ENCODE peak calls at places on chromosomes 2 and 18, in eight cellular contexts. S is MCF 10A, J is colonic mucosa, X is fibroblast of lung, H is mammary epithelial cell, A is tibial nerve, C is left ventricle myocardium inferior, P is GM13977. K is an unnamed sample.
A peak's percentile ranks its signal among the peaks of the same experiment; 100 is the strongest.

GRCh38 chr2:238728322-238729260 is 119.3 kb upstream of the TWIST2 start:
- DNase-seq in S (peak; percentile 68), J (no peak), X (peak; percentile 89), H (peak; percentile 39), A (no peak), C (no peak), P (no peak), K (no peak)

GRCh38 chr2:238182362-238182761 is 21.1 kb downstream of the ILKAP start:
- DNase-seq in S (no peak), J (no peak), X (no peak), H (no peak), A (no peak), C (no peak), P (no peak), K (no peak)

GRCh38 chr18:41967680-41968079 is 12.6 kb downstream of the PIK3C3 start:
- DNase-seq in S (no peak), J (no peak), X (no peak), H (no peak), A (no peak), C (no peak), P (no peak), K (no peak)

GRCh38 chr2:41872646-41873045 is 175.2 kb upstream of the PKDCC start:
- DNase-seq in S (no peak), J (no peak), X (peak; percentile 75), H (no peak), A (no peak), C (no peak), P (no peak), K (no peak)

GRCh38 chr2:218202266-218202665 is 14.7 kb upstream of the ARPC2 start:
- DNase-seq in S (peak; percentile 28), J (no peak), X (peak; percentile 13), H (no peak), A (no peak), C (no peak), P (no peak), K (no peak)

GRCh38 chr2:68391099-68391498 is 26.0 kb downstream of the PLEK start:
- DNase-seq in S (peak; percentile 31), J (no peak), X (no peak), H (no peak), A (no peak), C (no peak), P (no peak), K (no peak)

GRCh38 chr2:232761301-232761907 is 15.0 kb downstream of the KCNJ13 start:
- DNase-seq in S (peak; percentile 54), J (peak; percentile 32), X (peak; percentile 39), H (peak; percentile 39), A (no peak), C (no peak), P (peak; percentile 10), K (peak; percentile 23)

GRCh38 chr18:8757598-8757997 is 52.2 kb downstream of the MTCL1 start:
- DNase-seq in S (no peak), J (no peak), X (no peak), H (no peak), A (no peak), C (no peak), P (no peak), K (no peak)

GRCh38 chr2:199147216-199147615 is 310.5 kb downstream of the SATB2 start:
- DNase-seq in S (no peak), J (no peak), X (no peak), H (no peak), A (no peak), C (no peak), P (no peak), K (no peak)

GRCh38 chr2:1988594-1988993 is 244.3 kb upstream of the PXDN start:
- DNase-seq in S (no peak), J (no peak), X (no peak), H (no peak), A (no peak), C (no peak), P (no peak), K (no peak)

GRCh38 chr2:88735853-88736252 is 44.4 kb downstream of the RPIA start:
- DNase-seq in S (peak; percentile 40), J (no peak), X (no peak), H (peak; percentile 25), A (no peak), C (no peak), P (no peak), K (no peak)

GRCh38 chr2:109455731-109456691 is 157.8 kb downstream of the SEPTIN10 start:
- DNase-seq in S (no peak), J (no peak), X (no peak), H (no peak), A (no peak), C (no peak), P (no peak), K (no peak)

GRCh38 chr2:215452725-215453124 is 16.9 kb upstream of the FN1 start:
- DNase-seq in S (no peak), J (no peak), X (no peak), H (no peak), A (no peak), C (no peak), P (no peak), K (no peak)

GRCh38 chr2:88159955-88160415 is 10.2 kb upstream of the THNSL2 start:
- DNase-seq in S (peak; percentile 78), J (peak; percentile 82), X (peak; percentile 45), H (peak; percentile 49), A (no peak), C (no peak), P (peak; percentile 63), K (peak; percentile 63)

GRCh38 chr2:30503007-30503691 is 56.1 kb downstream of the LCLAT1 start:
- DNase-seq in S (no peak), J (no peak), X (no peak), H (no peak), A (no peak), C (no peak), P (peak; percentile 17), K (no peak)

GRCh38 chr18:29653816-29654215 is 1388.7 kb downstream of the DSC3 start:
- DNase-seq in S (no peak), J (no peak), X (no peak), H (no peak), A (no peak), C (no peak), P (no peak), K (no peak)

GRCh38 chr2:26530141-26530540 is 52.2 kb upstream of the OTOF start:
- DNase-seq in S (no peak), J (no peak), X (no peak), H (no peak), A (no peak), C (no peak), P (no peak), K (no peak)

GRCh38 chr18:52394602-52395001 is 54.6 kb downstream of the DCC start:
- DNase-seq in S (no peak), J (no peak), X (peak; percentile 1), H (no peak), A (no peak), C (no peak), P (no peak), K (no peak)

DNA sequence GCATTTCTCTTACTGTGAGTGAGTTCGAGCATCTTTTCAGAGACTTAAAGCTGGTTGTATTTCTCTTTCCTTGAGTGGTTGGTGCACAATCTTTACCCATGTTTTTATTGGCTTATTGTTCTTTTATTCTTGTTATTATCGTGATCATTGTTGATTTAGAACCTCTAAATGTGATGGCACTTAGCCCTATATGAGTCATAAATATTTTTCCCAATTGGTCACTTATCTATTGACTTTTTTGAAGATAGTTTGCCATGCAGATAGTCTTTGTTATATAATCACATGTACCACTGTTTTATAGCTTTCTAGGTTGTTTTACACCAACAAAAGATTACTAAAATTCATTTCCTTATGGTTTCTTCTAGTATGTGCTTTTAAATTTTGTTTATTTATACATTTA is 141.6 kb upstream of the MSH6 start:
- DNase-seq in S (no peak), J (no peak), X (peak; percentile 45), H (no peak), A (no peak), C (no peak), P (no peak), K (no peak)
- TF ChIP-seq CTCF in S (no peak), J (no peak), X (no peak), H (no peak), A (no peak), C (no peak), P (no peak), K (no peak)

GRCh38 chr2:74474899-74475298 is 2.4 kb upstream of the MRPL53 start:
- DNase-seq in S (no peak), J (no peak), X (no peak), H (no peak), A (no peak), C (no peak), P (no peak), K (no peak)
- TF ChIP-seq CTCF in S (peak; percentile 18), J (no peak), X (peak; percentile 7), H (no peak), A (no peak), C (peak; percentile 14), P (peak; percentile 46), K (no peak)

GRCh38 chr2:197356136-197356535 is 45.6 kb upstream of the ANKRD44 start:
- DNase-seq in S (no peak), J (no peak), X (no peak), H (no peak), A (no peak), C (no peak), P (no peak), K (no peak)
- TF ChIP-seq CTCF in S (peak; percentile 16), J (no peak), X (peak; percentile 27), H (no peak), A (peak; percentile 22), C (peak; percentile 16), P (peak; percentile 12), K (no peak)

DNA sequence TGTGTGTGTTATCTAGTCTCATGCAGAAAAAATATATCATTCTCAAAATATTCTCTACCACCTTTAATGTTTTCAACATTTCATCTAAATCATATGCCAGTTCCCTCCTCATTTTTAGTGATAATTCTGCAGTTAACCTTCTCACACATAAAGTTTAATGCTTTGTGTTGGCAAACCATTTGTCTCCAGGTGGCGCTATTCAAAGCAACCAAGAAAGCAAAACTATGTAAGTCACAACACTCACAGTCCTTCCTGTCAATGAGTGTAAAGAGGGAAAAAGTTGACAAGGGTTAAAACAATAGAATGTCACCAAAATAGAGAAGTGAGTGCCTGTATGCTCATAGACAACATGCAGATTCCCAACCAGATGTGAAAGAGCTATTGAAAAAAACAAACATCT is 961.6 kb upstream of the LRRTM1 start:
- DNase-seq in S (peak; percentile 55), J (peak; percentile 15), X (no peak), H (no peak), A (no peak), C (no peak), P (no peak), K (no peak)
- TF ChIP-seq CTCF in S (peak; percentile 33), J (no peak), X (no peak), H (no peak), A (no peak), C (no peak), P (peak; percentile 52), K (no peak)

GRCh38 chr2:3377612-3378432 is at the start of gene EIPR1:
- DNase-seq in S (peak; percentile 99), J (peak; percentile 99), X (peak; percentile 99), H (peak; percentile 98), A (peak; percentile 95), C (peak; percentile 99), P (peak; percentile 96), K (peak; percentile 96)
- TF ChIP-seq CTCF in S (no peak), J (no peak), X (no peak), H (no peak), A (no peak), C (peak; percentile 46), P (no peak), K (no peak)